ENCODE peak calls at places on chromosome 3, in six cellular contexts. One of them, this sample, is unnamed.

GRCh38 chr3:186815490-186815889 is 9.2 kb upstream of the RFC4 start:
- DNase-seq in transverse colon: no peak
- DNase-seq in H1: peak; percentile 10
- DNase-seq in SK-N-SH: no peak
- DNase-seq in stomach: no peak
- DNase-seq in suprapubic skin: no peak
- DNase-seq in this sample: no peak

GRCh38 chr3:130658666-130659065 is 88.0 kb downstream of the PIK3R4 start:
- DNase-seq in transverse colon: no peak
- DNase-seq in H1: no peak
- DNase-seq in SK-N-SH: no peak
- DNase-seq in stomach: no peak
- DNase-seq in suprapubic skin: no peak
- DNase-seq in this sample: no peak

GRCh38 chr3:37974121-37974927 is 16.3 kb upstream of the VILL start:
- DNase-seq in transverse colon: peak; percentile 78
- DNase-seq in H1: peak; percentile 83
- DNase-seq in SK-N-SH: peak; percentile 78
- DNase-seq in stomach: peak; percentile 77
- DNase-seq in suprapubic skin: no peak
- DNase-seq in this sample: no peak

GRCh38 chr3:127103116-127103515 is 89.8 kb upstream of the PRR23E start:
- DNase-seq in transverse colon: no peak
- DNase-seq in H1: no peak
- DNase-seq in SK-N-SH: no peak
- DNase-seq in stomach: no peak
- DNase-seq in suprapubic skin: peak; percentile 33
- DNase-seq in this sample: no peak

GRCh38 chr3:43244694-43245093 is 41.6 kb upstream of the SNRK start:
- DNase-seq in transverse colon: no peak
- DNase-seq in H1: no peak
- DNase-seq in SK-N-SH: no peak
- DNase-seq in stomach: no peak
- DNase-seq in suprapubic skin: no peak
- DNase-seq in this sample: no peak

GRCh38 chr3:38133557-38134405 is 3.1 kb downstream of the ACAA1 start:
- DNase-seq in transverse colon: peak; percentile 46
- DNase-seq in H1: no peak
- DNase-seq in SK-N-SH: no peak
- DNase-seq in stomach: peak; percentile 42
- DNase-seq in suprapubic skin: no peak
- DNase-seq in this sample: no peak

GRCh38 chr3:50674349-50675178 is at the start of gene DOCK3:
- DNase-seq in transverse colon: peak; percentile 55
- DNase-seq in H1: peak; percentile 72
- DNase-seq in SK-N-SH: peak; percentile 94
- DNase-seq in stomach: peak; percentile 69
- DNase-seq in suprapubic skin: no peak
- DNase-seq in this sample: peak; percentile 93

GRCh38 chr3:73624363-73625123 is at the start of gene PDZRN3:
- DNase-seq in transverse colon: peak; percentile 65
- DNase-seq in H1: peak; percentile 86
- DNase-seq in SK-N-SH: peak; percentile 82
- DNase-seq in stomach: peak; percentile 55
- DNase-seq in suprapubic skin: peak; percentile 72
- DNase-seq in this sample: no peak

GRCh38 chr3:9074079-9074478 is 110.8 kb upstream of the RAD18 start:
- DNase-seq in transverse colon: no peak
- DNase-seq in H1: no peak
- DNase-seq in SK-N-SH: no peak
- DNase-seq in stomach: no peak
- DNase-seq in suprapubic skin: no peak
- DNase-seq in this sample: no peak

GRCh38 chr3:46453526-46454208 is 11.0 kb downstream of the LTF start:
- DNase-seq in transverse colon: no peak
- DNase-seq in H1: no peak
- DNase-seq in SK-N-SH: no peak
- DNase-seq in stomach: no peak
- DNase-seq in suprapubic skin: no peak
- DNase-seq in this sample: no peak

GRCh38 chr3:138434875-138435772 is 708 bp downstream of the ESYT3 start:
- DNase-seq in transverse colon: no peak
- DNase-seq in H1: peak; percentile 66
- DNase-seq in SK-N-SH: peak; percentile 67
- DNase-seq in stomach: no peak
- DNase-seq in suprapubic skin: peak; percentile 63
- DNase-seq in this sample: no peak

GRCh38 chr3:122952509-122952908 is 75.1 kb downstream of the SEMA5B start:
- DNase-seq in transverse colon: no peak
- DNase-seq in H1: no peak
- DNase-seq in SK-N-SH: no peak
- DNase-seq in stomach: no peak
- DNase-seq in suprapubic skin: no peak
- DNase-seq in this sample: peak; percentile 34

GRCh38 chr3:3110749-3111361 is 681 bp upstream of the IL5RA start:
- DNase-seq in transverse colon: no peak
- DNase-seq in H1: no peak
- DNase-seq in SK-N-SH: no peak
- DNase-seq in stomach: no peak
- DNase-seq in suprapubic skin: no peak
- DNase-seq in this sample: no peak

GRCh38 chr3:137768021-137768360 is 3.9 kb downstream of the SOX14 start:
- DNase-seq in transverse colon: no peak
- DNase-seq in H1: peak; percentile 76
- DNase-seq in SK-N-SH: peak; percentile 29
- DNase-seq in stomach: no peak
- DNase-seq in suprapubic skin: no peak
- DNase-seq in this sample: peak; percentile 48

GRCh38 chr3:127233371-127233770 is 40.4 kb downstream of the PRR23E start:
- DNase-seq in transverse colon: no peak
- DNase-seq in H1: no peak
- DNase-seq in SK-N-SH: no peak
- DNase-seq in stomach: no peak
- DNase-seq in suprapubic skin: no peak
- DNase-seq in this sample: no peak

GRCh38 chr3:168341192-168341816 is 245.6 kb upstream of the GOLIM4 start:
- DNase-seq in transverse colon: no peak
- DNase-seq in H1: no peak
- DNase-seq in SK-N-SH: peak; percentile 7
- DNase-seq in stomach: no peak
- DNase-seq in suprapubic skin: no peak
- DNase-seq in this sample: no peak

GRCh38 chr3:14716593-14716992 is 41.7 kb downstream of the C3orf20 start:
- DNase-seq in transverse colon: no peak
- DNase-seq in H1: no peak
- DNase-seq in SK-N-SH: no peak
- DNase-seq in stomach: no peak
- DNase-seq in suprapubic skin: no peak
- DNase-seq in this sample: no peak

GRCh38 chr3:73772599-73772998 is 147.9 kb upstream of the PDZRN3 start:
- DNase-seq in transverse colon: no peak
- DNase-seq in H1: no peak
- DNase-seq in SK-N-SH: no peak
- DNase-seq in stomach: no peak
- DNase-seq in suprapubic skin: no peak
- DNase-seq in this sample: no peak

GRCh38 chr3:170999737-171000242 is 26.7 kb downstream of the SLC2A2 start:
- DNase-seq in transverse colon: peak; percentile 49
- DNase-seq in H1: no peak
- DNase-seq in SK-N-SH: no peak
- DNase-seq in stomach: no peak
- DNase-seq in suprapubic skin: no peak
- DNase-seq in this sample: no peak

GRCh38 chr3:38652934-38653333 is 3.4 kb upstream of the SCN5A start:
- DNase-seq in transverse colon: no peak
- DNase-seq in H1: no peak
- DNase-seq in SK-N-SH: no peak
- DNase-seq in stomach: no peak
- DNase-seq in suprapubic skin: no peak
- DNase-seq in this sample: no peak

GRCh38 chr3:62597481-62597880 is 224.1 kb upstream of the FEZF2 start:
- DNase-seq in transverse colon: no peak
- DNase-seq in H1: no peak
- DNase-seq in SK-N-SH: no peak
- DNase-seq in stomach: no peak
- DNase-seq in suprapubic skin: no peak
- DNase-seq in this sample: no peak

GRCh38 chr3:106114220-106114619 is 245.4 kb upstream of the CBLB start:
- DNase-seq in transverse colon: no peak
- DNase-seq in H1: no peak
- DNase-seq in SK-N-SH: no peak
- DNase-seq in stomach: no peak
- DNase-seq in suprapubic skin: no peak
- DNase-seq in this sample: no peak

GRCh38 chr3:148190441-148190990 is 507.2 kb upstream of the AGTR1 start:
- DNase-seq in transverse colon: no peak
- DNase-seq in H1: no peak
- DNase-seq in SK-N-SH: no peak
- DNase-seq in stomach: no peak
- DNase-seq in suprapubic skin: no peak
- DNase-seq in this sample: no peak

GRCh38 chr3:177470200-177470941 is 273.1 kb upstream of the TBL1XR1 start:
- DNase-seq in transverse colon: no peak
- DNase-seq in H1: no peak
- DNase-seq in SK-N-SH: no peak
- DNase-seq in stomach: no peak
- DNase-seq in suprapubic skin: no peak
- DNase-seq in this sample: no peak

GRCh38 chr3:139180489-139180888 is 135.8 kb upstream of the PRR23C start:
- DNase-seq in transverse colon: no peak
- DNase-seq in H1: no peak
- DNase-seq in SK-N-SH: no peak
- DNase-seq in stomach: no peak
- DNase-seq in suprapubic skin: no peak
- DNase-seq in this sample: no peak

GRCh38 chr3:62143843-62144450 is 229.4 kb downstream of the FEZF2 start:
- DNase-seq in transverse colon: no peak
- DNase-seq in H1: no peak
- DNase-seq in SK-N-SH: no peak
- DNase-seq in stomach: no peak
- DNase-seq in suprapubic skin: no peak
- DNase-seq in this sample: no peak

GRCh38 chr3:45566951-45567411 is 27.6 kb upstream of the LIMD1 start:
- DNase-seq in transverse colon: no peak
- DNase-seq in H1: no peak
- DNase-seq in SK-N-SH: no peak
- DNase-seq in stomach: no peak
- DNase-seq in suprapubic skin: no peak
- DNase-seq in this sample: no peak

GRCh38 chr3:40387001-40387894 is at the start of gene ENTPD3:
- DNase-seq in transverse colon: peak; percentile 26
- DNase-seq in H1: peak; percentile 77
- DNase-seq in SK-N-SH: peak; percentile 46
- DNase-seq in stomach: peak; percentile 64
- DNase-seq in suprapubic skin: no peak
- DNase-seq in this sample: peak; percentile 79

GRCh38 chr3:49609314-49609713 is 55.0 kb downstream of the BSN start:
- DNase-seq in transverse colon: no peak
- DNase-seq in H1: no peak
- DNase-seq in SK-N-SH: no peak
- DNase-seq in stomach: peak; percentile 3
- DNase-seq in suprapubic skin: no peak
- DNase-seq in this sample: no peak

GRCh38 chr3:126434264-126434590 is 39.5 kb downstream of the CFAP100 start:
- DNase-seq in transverse colon: no peak
- DNase-seq in H1: peak; percentile 39
- DNase-seq in SK-N-SH: no peak
- DNase-seq in stomach: peak; percentile 20
- DNase-seq in suprapubic skin: no peak
- DNase-seq in this sample: no peak

GRCh38 chr3:23999012-23999641 is 54.0 kb downstream of the NR1D2 start:
- DNase-seq in transverse colon: peak; percentile 71
- DNase-seq in H1: peak; percentile 92
- DNase-seq in SK-N-SH: peak; percentile 52
- DNase-seq in stomach: peak; percentile 77
- DNase-seq in suprapubic skin: peak; percentile 88
- DNase-seq in this sample: peak; percentile 58

GRCh38 chr3:79843180-79843579 is 75.4 kb upstream of the ROBO1 start:
- DNase-seq in transverse colon: no peak
- DNase-seq in H1: no peak
- DNase-seq in SK-N-SH: no peak
- DNase-seq in stomach: no peak
- DNase-seq in suprapubic skin: no peak
- DNase-seq in this sample: no peak
- TF ChIP-seq POLR2AphosphoS5 in transverse colon: no peak
- TF ChIP-seq POLR2AphosphoS5 in H1: no peak
- TF ChIP-seq POLR2AphosphoS5 in SK-N-SH: no peak
- TF ChIP-seq POLR2AphosphoS5 in stomach: no peak
- TF ChIP-seq POLR2AphosphoS5 in suprapubic skin: no peak
- TF ChIP-seq POLR2AphosphoS5 in this sample: no peak

GRCh38 chr3:76585794-76586392 is 454.0 kb upstream of the ROBO2 start:
- DNase-seq in transverse colon: no peak
- DNase-seq in H1: no peak
- DNase-seq in SK-N-SH: peak; percentile 34
- DNase-seq in stomach: no peak
- DNase-seq in suprapubic skin: no peak
- DNase-seq in this sample: no peak
- TF ChIP-seq CTCF in transverse colon: peak; percentile 30
- TF ChIP-seq CTCF in H1: peak; percentile 55
- TF ChIP-seq CTCF in SK-N-SH: peak; percentile 81
- TF ChIP-seq CTCF in stomach: peak; percentile 15
- TF ChIP-seq CTCF in suprapubic skin: peak; percentile 36
- TF ChIP-seq CTCF in this sample: peak; percentile 31

GRCh38 chr3:194604837-194605236 is 28.4 kb downstream of the TMEM44 start:
- DNase-seq in transverse colon: no peak
- DNase-seq in H1: no peak
- DNase-seq in SK-N-SH: no peak
- DNase-seq in stomach: no peak
- DNase-seq in suprapubic skin: no peak
- DNase-seq in this sample: no peak

GRCh38 chr3:194604126-194604525 is 29.1 kb downstream of the TMEM44 start:
- DNase-seq in transverse colon: no peak
- DNase-seq in H1: no peak
- DNase-seq in SK-N-SH: no peak
- DNase-seq in stomach: no peak
- DNase-seq in suprapubic skin: no peak
- DNase-seq in this sample: no peak

GRCh38 chr3:194602580-194603300 is 30.5 kb downstream of the TMEM44 start:
- DNase-seq in transverse colon: no peak
- DNase-seq in H1: no peak
- DNase-seq in SK-N-SH: no peak
- DNase-seq in stomach: no peak
- DNase-seq in suprapubic skin: no peak
- DNase-seq in this sample: no peak

GRCh38 chr3:194596906-194597305 is 36.3 kb downstream of the TMEM44 start:
- DNase-seq in transverse colon: no peak
- DNase-seq in H1: no peak
- DNase-seq in SK-N-SH: no peak
- DNase-seq in stomach: no peak
- DNase-seq in suprapubic skin: no peak
- DNase-seq in this sample: no peak

GRCh38 chr3:194598771-194599557 is 34.3 kb downstream of the TMEM44 start:
- DNase-seq in transverse colon: no peak
- DNase-seq in H1: no peak
- DNase-seq in SK-N-SH: no peak
- DNase-seq in stomach: no peak
- DNase-seq in suprapubic skin: no peak
- DNase-seq in this sample: no peak
- TF ChIP-seq EP300 in transverse colon: no peak
- TF ChIP-seq EP300 in H1: no peak
- TF ChIP-seq EP300 in SK-N-SH: no peak
- TF ChIP-seq EP300 in stomach: no peak
- TF ChIP-seq EP300 in suprapubic skin: no peak
- TF ChIP-seq EP300 in this sample: no peak

GRCh38 chr3:10839167-10839566 is 23.1 kb downstream of the SLC6A11 start:
- DNase-seq in transverse colon: no peak
- DNase-seq in H1: no peak
- DNase-seq in SK-N-SH: no peak
- DNase-seq in stomach: no peak
- DNase-seq in suprapubic skin: no peak
- DNase-seq in this sample: no peak
- TF ChIP-seq POLR2AphosphoS5 in transverse colon: no peak
- TF ChIP-seq POLR2AphosphoS5 in H1: no peak
- TF ChIP-seq POLR2AphosphoS5 in SK-N-SH: no peak
- TF ChIP-seq POLR2AphosphoS5 in stomach: no peak
- TF ChIP-seq POLR2AphosphoS5 in suprapubic skin: no peak
- TF ChIP-seq POLR2AphosphoS5 in this sample: no peak